ENCODE peak calls at places on chromosomes 12 and 14, in five cellular contexts. L is Jurkat, Clone E6-1; B is astrocyte; H is posterior vena cava; O is smooth muscle cell of the brain vasculature. W is an unnamed sample.

GRCh38 chr14:33676135-33676566 is 274.7 kb downstream of the EGLN3 start:
- DNase-seq in L (peak), B (peak), H (peak), O (no peak), W (peak)

GRCh38 chr14:68563256-68564131 is 229.4 kb downstream of the ZFP36L1 start:
- DNase-seq in L (peak), B (peak), H (no peak), O (no peak), W (no peak)

GRCh38 chr12:12723681-12724420 is 6.7 kb downstream of the CDKN1B start:
- DNase-seq in L (no peak), B (no peak), H (peak), O (no peak), W (peak)

GRCh38 chr12:69739287-69740191 is 879 bp downstream of the RAB3IP start:
- DNase-seq in L (peak), B (peak), H (peak), O (no peak), W (peak)

GRCh38 chr14:99205086-99205688 is 66.8 kb downstream of the BCL11B start:
- DNase-seq in L (no peak), B (no peak), H (no peak), O (no peak), W (no peak)

GRCh38 chr12:112979281-112979680 is 962 bp downstream of the OAS2 start:
- DNase-seq in L (no peak), B (no peak), H (no peak), O (no peak), W (no peak)

GRCh38 chr14:35416108-35416750 is 11.7 kb upstream of the NFKBIA start:
- DNase-seq in L (no peak), B (no peak), H (no peak), O (no peak), W (no peak)

GRCh38 chr12:110957652-110958051 is 37.3 kb upstream of the MYL2 start:
- DNase-seq in L (no peak), B (no peak), H (no peak), O (no peak), W (no peak)

GRCh38 chr14:36344211-36344610 is 23.8 kb upstream of the MBIP start:
- DNase-seq in L (no peak), B (peak), H (no peak), O (no peak), W (no peak)

GRCh38 chr14:90969493-90970166 is 90.8 kb downstream of the RPS6KA5 start:
- DNase-seq in L (no peak), B (peak), H (no peak), O (no peak), W (no peak)